ENCODE peak calls at places on chromosome 10, in six cellular contexts. C is progenitor cell of endocrine pancreas, Q is tibial nerve, H is AML-193, O is left lobe of liver, M is NCI-H1436. Z is an unnamed sample.

GRCh38 chr10:35353805-35354204 is 17.5 kb downstream of the CCNY start:
- DNase-seq in Q (no peak), O (no peak), H (no peak), M (no peak), C (no peak), Z (no peak)

GRCh38 chr10:43939939-43940810 is 291.5 kb upstream of the ZNF32 start:
- DNase-seq in H (no peak), Q (no peak), M (no peak), O (peak), C (no peak), Z (no peak)

GRCh38 chr10:132707776-132708171 is 78.2 kb downstream of the NKX6-2 start:
- DNase-seq in M (no peak), O (no peak), Q (no peak), C (no peak), H (no peak), Z (no peak)

GRCh38 chr10:89773081-89773480 is 71.7 kb downstream of the KIF20B start:
- DNase-seq in Q (no peak), H (no peak), M (no peak), C (no peak), O (no peak), Z (no peak)

GRCh38 chr10:57638411-57638810 is 629.3 kb downstream of the IPMK start:
- DNase-seq in H (no peak), Q (no peak), C (no peak), O (no peak), M (no peak), Z (no peak)

GRCh38 chr10:34696423-34696822 is 118.7 kb downstream of the PARD3 start:
- DNase-seq in M (no peak), O (no peak), C (no peak), H (no peak), Q (no peak), Z (no peak)

GRCh38 chr10:127534511-127534910 is 14.6 kb upstream of the NPS start:
- DNase-seq in M (no peak), C (no peak), O (no peak), Q (no peak), H (no peak), Z (no peak)

GRCh38 chr10:124648738-124649137 is 95.4 kb downstream of the FAM53B start:
- DNase-seq in M (peak), H (peak), C (no peak), Q (peak), O (peak), Z (peak)

GRCh38 chr10:77784856-77785255 is 141.7 kb downstream of the DLG5 start:
- DNase-seq in C (no peak), H (no peak), Q (no peak), M (no peak), O (no peak), Z (no peak)

GRCh38 chr10:89625041-89625765 is 19.8 kb downstream of the PANK1 start:
- DNase-seq in M (no peak), Q (no peak), O (no peak), C (no peak), H (no peak), Z (no peak)

GRCh38 chr10:124888262-124888661 is 53.7 kb upstream of the ZRANB1 start:
- DNase-seq in O (no peak), H (no peak), C (no peak), Q (no peak), M (no peak), Z (no peak)

GRCh38 chr10:110225756-110226554 is 18.6 kb downstream of the MXI1 start:
- DNase-seq in H (peak), M (peak), Q (peak), C (peak), O (peak), Z (peak)

GRCh38 chr10:129622736-129623135 is 155.7 kb downstream of the MGMT start:
- DNase-seq in C (no peak), O (no peak), Q (no peak), H (no peak), M (no peak), Z (no peak)

GRCh38 chr10:79400567-79401004 is 44.8 kb downstream of the ZCCHC24 start:
- DNase-seq in M (peak), C (peak), H (peak), Q (no peak), O (no peak), Z (peak)

GRCh38 chr10:129101232-129101980 is 365.6 kb upstream of the MGMT start:
- DNase-seq in H (no peak), Q (no peak), C (no peak), O (peak), M (no peak), Z (peak)

GRCh38 chr10:115092555-115093285 is 445 bp upstream of the ATRNL1 start:
- DNase-seq in M (peak), H (no peak), C (peak), Q (no peak), O (no peak), Z (peak)

GRCh38 chr10:110008518-110009339 is 945 bp downstream of the ADD3 start:
- DNase-seq in M (peak), C (no peak), Q (peak), O (peak), H (no peak), Z (peak)

GRCh38 chr10:28661035-28661434 is 16.3 kb upstream of the BAMBI start:
- DNase-seq in O (no peak), M (no peak), H (no peak), Q (no peak), C (no peak), Z (no peak)

GRCh38 chr10:101841826-101842225 is 1.8 kb downstream of the KCNIP2 start:
- DNase-seq in O (no peak), C (no peak), M (no peak), Q (no peak), H (no peak), Z (no peak)

GRCh38 chr10:6045600-6046457 is 16.3 kb downstream of the IL2RA start:
- DNase-seq in C (no peak), Q (no peak), M (no peak), H (no peak), O (peak), Z (peak)

GRCh38 chr10:91551856-91552255 is 81.0 kb downstream of the PPP1R3C start:
- DNase-seq in M (peak), O (peak), Q (no peak), C (no peak), H (no peak), Z (no peak)

GRCh38 chr10:56360583-56360966 is 484 bp downstream of the ZWINT start:
- DNase-seq in Q (no peak), O (no peak), H (no peak), C (no peak), M (no peak), Z (no peak)

GRCh38 chr10:10313099-10313875 is 704.4 kb upstream of the CELF2 start:
- DNase-seq in M (no peak), O (no peak), Q (no peak), H (no peak), C (no peak), Z (no peak)

GRCh38 chr10:103021897-103022286 is 103.8 kb downstream of the CNNM2 start:
- DNase-seq in C (no peak), Q (no peak), O (peak), M (no peak), H (no peak), Z (no peak)

GRCh38 chr10:58782876-58783859 is 270.5 kb downstream of the BICC1 start:
- DNase-seq in O (no peak), H (no peak), M (no peak), C (no peak), Q (no peak), Z (no peak)

GRCh38 chr10:48708144-48708543 is 23.5 kb downstream of the WDFY4 start:
- DNase-seq in O (no peak), M (no peak), H (no peak), C (no peak), Q (no peak), Z (no peak)

GRCh38 chr10:101060951-101061813 is 607 bp upstream of the KAZALD1 start:
- DNase-seq in H (peak), M (peak), Q (peak), O (peak), C (peak), Z (no peak)

GRCh38 chr10:71835671-71836593 is 15.1 kb downstream of the PSAP start:
- DNase-seq in Q (peak), C (no peak), O (peak), H (no peak), M (peak), Z (no peak)

GRCh38 chr10:86211691-86212390 is 154.8 kb downstream of the GRID1 start:
- DNase-seq in Q (no peak), C (no peak), M (no peak), O (no peak), H (no peak), Z (no peak)

GRCh38 chr10:80158126-80158525 is 25.6 kb downstream of the PLAC9 start:
- DNase-seq in C (no peak), M (no peak), Q (no peak), H (no peak), O (no peak), Z (no peak)

GRCh38 chr10:86730227-86730626 is 26.2 kb upstream of the BMPR1A start:
- DNase-seq in Q (peak), H (no peak), O (peak), M (no peak), C (no peak), Z (no peak)

GRCh38 chr10:15208221-15208620 is 39.7 kb upstream of the NMT2 start:
- DNase-seq in H (no peak), M (no peak), C (no peak), Q (no peak), O (no peak), Z (no peak)

GRCh38 chr10:123804716-123805115 is 86.9 kb downstream of the CPXM2 start:
- DNase-seq in M (no peak), O (no peak), H (no peak), Q (no peak), C (no peak), Z (no peak)

GRCh38 chr10:6737758-6738463 is 157.8 kb upstream of the PRKCQ start:
- DNase-seq in O (no peak), C (no peak), M (no peak), Q (no peak), H (no peak), Z (no peak)

GRCh38 chr10:16497911-16498310 is 23.8 kb downstream of the C1QL3 start:
- DNase-seq in O (no peak), C (no peak), Q (no peak), M (no peak), H (no peak), Z (no peak)

Z was measured in stimulated activated naive CD8-positive, alpha-beta T cell treated with anti-CD3 and anti-CD28 coated beads, Interleukin-15, amount 100 ng/mL, for 72 hours.